ENCODE peak calls at places on chromosomes 4 and X, in four cellular contexts. A is endodermal cell, Z is aorta, Q is HFF-Myc. F is an unnamed sample.

GRCh38 chr4:48141048-48141447 is 7.0 kb upstream of the TXK start:
- DNase-seq in Q (peak), Z (no peak), A (no peak), F (no peak)

GRCh38 chrX:8748855-8749254 is 16.9 kb upstream of the ANOS1 start:
- DNase-seq in Q (no peak), Z (no peak), A (peak), F (no peak)

GRCh38 chr4:182825786-182826185 is 91.4 kb downstream of the DCTD start:
- DNase-seq in Z (no peak), Q (no peak), A (no peak), F (no peak)

GRCh38 chr4:151659631-151660030 is 101.2 kb downstream of the GATB start:
- DNase-seq in Q (no peak), A (peak), Z (no peak), F (no peak)

GRCh38 chr4:173237152-173237551 is 68.5 kb downstream of the GALNT7 start:
- DNase-seq in Q (no peak), Z (no peak), A (no peak), F (no peak)

GRCh38 chr4:152983774-152984411 is 47.8 kb downstream of the FHDC1 start:
- DNase-seq in Z (no peak), A (peak), Q (no peak), F (no peak)

GRCh38 chrX:63275127-63275526 is 76.0 kb downstream of the SPIN4 start:
- DNase-seq in Q (no peak), Z (no peak), A (peak), F (no peak)

GRCh38 chr4:182289809-182290208 is 46.6 kb downstream of the TENM3 start:
- DNase-seq in Q (no peak), A (peak), Z (no peak), F (no peak)

GRCh38 chr4:99507349-99507748 is 3.5 kb upstream of the C4orf17 start:
- DNase-seq in Q (no peak), Z (no peak), A (no peak), F (no peak)

GRCh38 chr4:122700178-122700725 is 32.3 kb upstream of the BBS12 start:
- DNase-seq in Q (peak), Z (no peak), A (peak), F (no peak)

GRCh38 chrX:84248226-84248625 is 60.2 kb upstream of the RPS6KA6 start:
- DNase-seq in A (no peak), Q (no peak), Z (no peak), F (no peak)

GRCh38 chr4:165378763-165379631 is at the start of gene CPE:
- DNase-seq in Z (peak), Q (no peak), A (peak), F (peak)

GRCh38 chr4:26296021-26296420 is 24.8 kb upstream of the RBPJ start:
- DNase-seq in A (no peak), Z (no peak), Q (no peak), F (no peak)

GRCh38 chr4:98300706-98301105 is 39.5 kb downstream of the RAP1GDS1 start:
- DNase-seq in A (no peak), Q (no peak), Z (no peak), F (no peak)

GRCh38 chr4:98293089-98293887 is 32.1 kb downstream of the RAP1GDS1 start:
- DNase-seq in Q (no peak), A (no peak), Z (no peak), F (no peak)

DNA sequence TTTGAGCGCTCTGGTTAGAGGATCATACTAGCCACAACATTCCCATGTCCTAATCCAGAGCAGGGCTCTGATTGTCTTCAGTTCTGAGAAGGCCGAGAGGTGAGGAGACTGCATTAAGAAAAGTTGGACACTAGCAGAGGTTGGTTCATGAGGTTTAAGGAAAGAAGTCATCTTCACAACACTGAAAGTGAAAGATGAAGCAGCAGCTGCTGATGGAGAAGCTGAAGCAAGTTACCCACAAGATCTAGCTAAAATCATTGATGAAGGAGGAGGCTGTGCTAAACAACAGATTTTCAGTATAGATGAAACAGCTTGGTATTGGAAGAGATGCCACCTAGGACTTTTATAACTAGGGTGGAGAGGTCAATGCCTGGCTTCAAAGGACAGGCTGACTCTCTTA is 36.8 kb downstream of the RAP1GDS1 start:
- DNase-seq in Z (no peak), Q (no peak), A (no peak), F (no peak)
- H3K4me3 ChIP-seq in Z (no peak), Q (no peak), A (no peak), F (no peak)

GRCh38 chr4:184439856-184440592 is 34.3 kb downstream of the IRF2 start:
- DNase-seq in Z (no peak), Q (no peak), A (peak), F (no peak)
- H3K4me3 ChIP-seq in Z (no peak), Q (no peak), A (no peak), F (no peak)

GRCh38 chrX:43885617-43886016 is 3.4 kb upstream of the MAOB start:
- DNase-seq in Q (no peak), Z (no peak), A (no peak), F (no peak)

GRCh38 chrX:43878902-43879526 is 3.2 kb downstream of the MAOB start:
- DNase-seq in A (no peak), Q (no peak), Z (no peak), F (no peak)

GRCh38 chrX:43880439-43880838 is 1.8 kb downstream of the MAOB start:
- DNase-seq in Q (no peak), Z (no peak), A (no peak), F (no peak)

GRCh38 chrX:43882294-43882681 is at the start of gene MAOB:
- DNase-seq in Z (peak), A (peak), Q (no peak), F (no peak)

DNA sequence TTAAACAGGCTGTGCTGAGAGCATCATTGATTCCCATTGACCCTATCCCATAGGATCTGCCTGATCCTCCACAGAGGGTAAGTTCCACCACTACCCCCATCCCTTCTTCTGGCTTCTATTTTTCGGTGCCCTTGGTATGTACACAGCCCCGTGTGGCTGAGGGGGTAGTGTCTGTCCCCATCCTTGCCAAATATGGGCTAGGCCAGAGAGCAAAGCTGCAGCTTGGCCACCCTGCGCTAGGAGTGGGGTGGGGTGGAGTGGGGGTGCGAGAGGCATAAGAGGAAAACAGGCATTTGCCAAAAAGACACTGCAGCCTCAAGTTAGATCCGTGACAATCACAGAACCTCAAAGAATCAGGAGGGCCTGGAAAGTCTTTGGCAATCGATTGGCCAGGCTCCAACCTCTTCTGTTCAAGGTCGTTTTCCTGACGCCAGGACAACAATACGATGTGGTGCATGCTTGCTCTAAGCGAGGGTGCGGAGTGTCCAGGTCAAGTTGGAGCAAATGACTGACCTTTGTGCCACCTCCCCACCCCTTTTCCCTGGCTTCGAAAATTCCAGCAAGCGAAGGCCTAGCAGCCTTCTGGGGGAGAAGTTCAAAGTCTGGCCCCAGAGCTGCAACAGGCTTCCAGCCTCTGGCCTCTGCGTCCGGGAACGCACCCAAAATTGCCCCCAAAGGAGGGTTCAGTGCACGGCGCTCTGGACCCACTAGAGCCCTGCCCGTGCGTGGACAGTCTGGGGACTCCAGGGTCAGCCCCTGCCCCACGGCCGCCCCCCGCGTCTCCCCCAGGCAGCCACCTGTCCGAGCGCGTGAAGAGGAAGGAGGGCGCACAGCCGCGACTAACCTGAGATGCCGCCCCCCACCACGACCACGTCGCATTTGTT is 598 bp downstream of the MAOB start:
- DNase-seq in A (no peak), Q (no peak), Z (no peak), F (no peak)
- H3K4me3 ChIP-seq in A (no peak), Q (no peak), Z (peak), F (no peak)

DNA sequence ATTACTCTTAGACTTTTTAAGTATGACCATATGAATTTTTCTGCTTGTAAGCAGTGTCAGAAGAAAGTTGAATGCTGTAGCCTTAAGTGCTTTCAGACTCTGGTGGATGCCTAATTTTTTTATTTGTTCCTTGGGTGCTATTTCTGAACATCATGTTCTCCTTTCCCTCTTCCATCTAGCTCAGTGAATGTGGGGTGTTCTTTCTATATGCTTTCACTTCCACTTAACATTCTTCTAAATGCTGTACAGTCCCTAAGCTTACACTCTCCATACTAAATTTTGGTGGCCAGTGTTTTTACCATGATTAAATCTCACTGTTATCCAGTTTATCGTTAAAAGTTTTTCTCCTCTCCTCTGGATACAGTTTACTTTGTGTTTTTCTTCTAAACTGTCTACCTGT is 3.6 kb downstream of the DCK start:
- DNase-seq in A (no peak), Q (no peak), Z (no peak), F (no peak)
- H3K4me3 ChIP-seq in A (peak), Q (no peak), Z (no peak), F (peak)

DNA sequence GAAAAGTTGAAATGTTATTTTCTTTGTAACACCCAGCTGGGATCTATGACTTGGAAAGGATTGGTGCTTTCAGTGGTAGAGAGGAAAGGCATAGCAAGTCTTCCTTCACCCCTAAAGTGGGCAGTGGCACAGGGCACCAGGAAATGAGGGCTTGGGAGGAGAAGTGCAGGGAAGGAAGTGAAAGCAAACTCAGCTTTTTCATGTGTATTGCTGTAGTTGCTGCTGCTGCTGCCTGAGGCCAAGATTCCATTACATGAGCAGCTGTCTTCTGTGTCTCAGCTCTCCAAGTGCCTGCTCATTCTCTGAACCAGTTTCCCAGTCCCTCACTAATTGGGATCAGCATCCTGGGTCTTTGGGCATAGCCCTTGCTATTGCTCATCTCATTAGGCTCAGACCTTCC is 2.6 kb downstream of the HCCS start:
- DNase-seq in A (no peak), Z (no peak), Q (no peak), F (no peak)
- H3K4me3 ChIP-seq in A (no peak), Z (no peak), Q (no peak), F (no peak)

DNA sequence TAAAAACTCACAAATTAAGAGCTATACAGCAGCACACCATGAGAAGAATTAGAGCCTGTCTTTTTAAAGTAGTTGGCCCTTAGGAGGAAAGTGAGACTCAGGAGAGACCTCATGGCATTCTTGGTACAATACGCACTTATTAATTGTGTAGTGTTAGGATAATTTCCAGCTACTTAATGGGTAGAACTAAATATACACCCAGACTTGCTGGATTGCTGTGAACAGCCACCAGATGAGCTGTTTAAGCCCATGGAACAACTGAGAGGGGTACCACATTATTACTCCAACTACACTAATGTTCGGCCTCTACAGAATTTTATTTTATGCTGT is 13.6 kb downstream of the MFAP3L start:
- DNase-seq in A (no peak), Q (no peak), Z (no peak), F (no peak)
- H3K4me3 ChIP-seq in A (no peak), Q (no peak), Z (no peak), F (no peak)

GRCh38 chr4:37648084-37648817 is 37.9 kb downstream of the RELL1 start:
- DNase-seq in Z (no peak), Q (peak), A (peak), F (no peak)
- H3K4me3 ChIP-seq in Z (no peak), Q (no peak), A (no peak), F (no peak)

DNA sequence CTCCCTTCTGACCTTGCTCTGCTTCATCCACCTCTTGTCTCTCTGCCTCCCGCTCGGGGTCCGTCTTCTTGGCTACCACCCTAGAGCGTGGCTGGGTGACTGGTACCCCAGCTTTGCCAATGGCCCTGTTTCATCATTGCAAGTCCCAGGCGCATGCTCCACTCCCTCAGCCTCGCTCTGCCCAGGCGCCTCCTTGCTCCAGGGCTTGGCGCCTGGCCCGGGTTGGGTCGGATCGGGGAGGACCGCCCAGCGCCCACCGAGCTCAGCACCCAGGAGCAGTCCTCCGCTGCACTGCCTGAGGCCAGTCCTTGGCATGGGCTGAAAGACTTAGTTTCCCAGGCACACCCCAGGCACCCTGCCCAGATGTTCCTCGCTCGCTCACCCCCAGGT is 577 bp downstream of the BGN start:
- DNase-seq in Q (no peak), A (no peak), Z (peak), F (no peak)
- H3K4me3 ChIP-seq in Q (peak), A (no peak), Z (peak), F (no peak)

GRCh38 chrX:131831185-131831520 is 191.9 kb upstream of the STK26 start:
- DNase-seq in A (no peak), Z (no peak), Q (no peak), F (no peak)
- H3K4me3 ChIP-seq in A (peak), Z (no peak), Q (no peak), F (no peak)